ENCODE peak calls at places on chromosomes 3 and 15, in eight cellular contexts. R, O, K, Z, D, B, E and S are unnamed samples.

GRCh38 chr3:135887220-135887619 is 78.3 kb upstream of the PPP2R3A start:
- DNase-seq in R (peak; percentile 71), O (peak; percentile 93), K (no peak), Z (peak; percentile 79), D (no peak), B (peak; percentile 40), E (no peak), S (no peak)

GRCh38 chr15:40279437-40280141 is 3.3 kb downstream of the ANKRD63 start:
- DNase-seq in R (no peak), O (peak; percentile 51), K (peak; percentile 93), Z (no peak), D (peak; percentile 70), B (peak; percentile 88), E (peak; percentile 89), S (peak; percentile 59)

GRCh38 chr3:151403246-151403645 is 18.7 kb upstream of the P2RY12 start:
- DNase-seq in R (no peak), O (peak; percentile 83), K (no peak), Z (peak; percentile 62), D (no peak), B (no peak), E (no peak), S (no peak)

GRCh38 chr3:191342391-191342790 is 12.1 kb upstream of the UTS2B start:
- DNase-seq in R (no peak), O (no peak), K (no peak), Z (no peak), D (no peak), B (no peak), E (no peak), S (no peak)

GRCh38 chr15:85897818-85898717 is 103.3 kb upstream of the KLHL25 start:
- DNase-seq in R (no peak), O (no peak), K (no peak), Z (no peak), D (no peak), B (no peak), E (no peak), S (no peak)

GRCh38 chr3:186413615-186414415 is 51.8 kb upstream of the DGKG start:
- DNase-seq in R (no peak), O (peak; percentile 32), K (peak; percentile 80), Z (no peak), D (no peak), B (peak; percentile 24), E (no peak), S (peak; percentile 44)

GRCh38 chr3:156693166-156693565 is 18.8 kb downstream of the TIPARP start:
- DNase-seq in R (no peak), O (peak; percentile 60), K (no peak), Z (peak; percentile 36), D (no peak), B (no peak), E (no peak), S (no peak)

GRCh38 chr3:72186485-72186864 is 401.5 kb upstream of the PROK2 start:
- DNase-seq in R (no peak), O (peak; percentile 16), K (no peak), Z (no peak), D (no peak), B (no peak), E (no peak), S (no peak)

GRCh38 chr3:127324913-127325629 is 37.2 kb upstream of the PRR20G start:
- DNase-seq in R (no peak), O (no peak), K (no peak), Z (no peak), D (peak; percentile 10), B (no peak), E (no peak), S (no peak)

GRCh38 chr3:99872633-99873254 is 55.1 kb downstream of the CMSS1 start:
- DNase-seq in R (no peak), O (no peak), K (no peak), Z (no peak), D (no peak), B (no peak), E (peak; percentile 55), S (no peak)

GRCh38 chr15:98955980-98956723 is 51.4 kb downstream of the PGPEP1L start:
- DNase-seq in R (no peak), O (no peak), K (peak; percentile 70), Z (no peak), D (no peak), B (no peak), E (no peak), S (no peak)

GRCh38 chr3:45509038-45509767 is 85.3 kb upstream of the LIMD1 start:
- DNase-seq in R (no peak), O (peak; percentile 75), K (no peak), Z (peak; percentile 93), D (no peak), B (peak; percentile 76), E (no peak), S (peak; percentile 79)

GRCh38 chr3:126664591-126665214 is 9.8 kb upstream of the TXNRD3 start:
- DNase-seq in R (no peak), O (no peak), K (no peak), Z (no peak), D (peak; percentile 18), B (no peak), E (no peak), S (no peak)

GRCh38 chr15:53840681-53841080 is 81.2 kb upstream of the WDR72 start:
- DNase-seq in R (no peak), O (no peak), K (no peak), Z (no peak), D (no peak), B (no peak), E (no peak), S (no peak)

GRCh38 chr3:6447166-6447801 is 413.6 kb upstream of the GRM7 start:
- DNase-seq in R (no peak), O (no peak), K (no peak), Z (no peak), D (no peak), B (no peak), E (no peak), S (no peak)

GRCh38 chr3:167913218-167913902 is 177.8 kb downstream of the SERPINI1 start:
- DNase-seq in R (no peak), O (peak; percentile 12), K (no peak), Z (no peak), D (peak; percentile 38), B (peak; percentile 8), E (no peak), S (no peak)

GRCh38 chr3:184230081-184230602 is 757 bp downstream of the VWA5B2 start:
- DNase-seq in R (no peak), O (no peak), K (no peak), Z (no peak), D (no peak), B (no peak), E (peak; percentile 82), S (no peak)

GRCh38 chr3:132386259-132386658 is 31.0 kb upstream of the DNAJC13 start:
- DNase-seq in R (no peak), O (no peak), K (no peak), Z (no peak), D (no peak), B (no peak), E (no peak), S (no peak)

GRCh38 chr3:50604110-50604621 is 7.4 kb downstream of the CISH start:
- DNase-seq in R (no peak), O (no peak), K (no peak), Z (no peak), D (no peak), B (no peak), E (no peak), S (no peak)